ENCODE peak calls at places on chromosomes 7 and 10, in five cellular contexts. One of them, this sample, is unnamed.

GRCh38 chr7:66502230-66503035 is 126.2 kb upstream of the KCTD7 start:
- DNase-seq in keratinocyte: no peak
- DNase-seq in HepG2: peak
- DNase-seq in neural progenitor cell: no peak
- DNase-seq in DND-41: no peak
- DNase-seq in this sample: no peak

GRCh38 chr10:680146-680545 is 9.3 kb downstream of the DIP2C start:
- DNase-seq in keratinocyte: no peak
- DNase-seq in HepG2: no peak
- DNase-seq in neural progenitor cell: no peak
- DNase-seq in DND-41: no peak
- DNase-seq in this sample: no peak

GRCh38 chr7:139095194-139095659 is 14.3 kb downstream of the ZC3HAV1 start:
- DNase-seq in keratinocyte: no peak
- DNase-seq in HepG2: no peak
- DNase-seq in neural progenitor cell: no peak
- DNase-seq in DND-41: peak
- DNase-seq in this sample: no peak

GRCh38 chr10:132384618-132385510 is 12.1 kb upstream of the PWWP2B start:
- DNase-seq in keratinocyte: no peak
- DNase-seq in HepG2: no peak
- DNase-seq in neural progenitor cell: no peak
- DNase-seq in DND-41: no peak
- DNase-seq in this sample: no peak

GRCh38 chr7:23247602-23248335 is 1.2 kb downstream of the GPNMB start:
- DNase-seq in keratinocyte: no peak
- DNase-seq in HepG2: no peak
- DNase-seq in neural progenitor cell: peak
- DNase-seq in DND-41: no peak
- DNase-seq in this sample: no peak

GRCh38 chr10:92244796-92245195 is 46.1 kb downstream of the CPEB3 start:
- DNase-seq in keratinocyte: no peak
- DNase-seq in HepG2: no peak
- DNase-seq in neural progenitor cell: no peak
- DNase-seq in DND-41: no peak
- DNase-seq in this sample: no peak

GRCh38 chr10:71087622-71088021 is 124.7 kb upstream of the UNC5B start:
- DNase-seq in keratinocyte: no peak
- DNase-seq in HepG2: no peak
- DNase-seq in neural progenitor cell: no peak
- DNase-seq in DND-41: no peak
- DNase-seq in this sample: no peak

GRCh38 chr10:25502453-25502852 is 327.7 kb downstream of the GPR158 start:
- DNase-seq in keratinocyte: no peak
- DNase-seq in HepG2: no peak
- DNase-seq in neural progenitor cell: no peak
- DNase-seq in DND-41: no peak
- DNase-seq in this sample: no peak

GRCh38 chr7:15305002-15305600 is 256.7 kb downstream of the AGMO start:
- DNase-seq in keratinocyte: peak
- DNase-seq in HepG2: peak
- DNase-seq in neural progenitor cell: peak
- DNase-seq in DND-41: peak
- DNase-seq in this sample: peak

GRCh38 chr10:132447446-132448247 is 50.6 kb downstream of the PWWP2B start:
- DNase-seq in keratinocyte: peak
- DNase-seq in HepG2: peak
- DNase-seq in neural progenitor cell: peak
- DNase-seq in DND-41: peak
- DNase-seq in this sample: peak

GRCh38 chr7:20798081-20798693 is 11.5 kb upstream of the SP8 start:
- DNase-seq in keratinocyte: no peak
- DNase-seq in HepG2: no peak
- DNase-seq in neural progenitor cell: peak
- DNase-seq in DND-41: no peak
- DNase-seq in this sample: peak

GRCh38 chr10:78202386-78202785 is 168.7 kb downstream of the RPS24 start:
- DNase-seq in keratinocyte: no peak
- DNase-seq in HepG2: no peak
- DNase-seq in neural progenitor cell: no peak
- DNase-seq in DND-41: no peak
- DNase-seq in this sample: no peak

GRCh38 chr10:100204370-100204769 is 18.5 kb upstream of the ERLIN1 start:
- DNase-seq in keratinocyte: no peak
- DNase-seq in HepG2: no peak
- DNase-seq in neural progenitor cell: no peak
- DNase-seq in DND-41: no peak
- DNase-seq in this sample: no peak

GRCh38 chr7:94591185-94591584 is 64.7 kb downstream of the SGCE start:
- DNase-seq in keratinocyte: no peak
- DNase-seq in HepG2: no peak
- DNase-seq in neural progenitor cell: no peak
- DNase-seq in DND-41: no peak
- DNase-seq in this sample: no peak

GRCh38 chr10:131580076-131580652 is 268.6 kb upstream of the TCERG1L start:
- DNase-seq in keratinocyte: no peak
- DNase-seq in HepG2: no peak
- DNase-seq in neural progenitor cell: no peak
- DNase-seq in DND-41: no peak
- DNase-seq in this sample: no peak

GRCh38 chr7:30738026-30738915 is 13.7 kb upstream of the INMT start:
- DNase-seq in keratinocyte: no peak
- DNase-seq in HepG2: no peak
- DNase-seq in neural progenitor cell: no peak
- DNase-seq in DND-41: no peak
- DNase-seq in this sample: no peak

DNA sequence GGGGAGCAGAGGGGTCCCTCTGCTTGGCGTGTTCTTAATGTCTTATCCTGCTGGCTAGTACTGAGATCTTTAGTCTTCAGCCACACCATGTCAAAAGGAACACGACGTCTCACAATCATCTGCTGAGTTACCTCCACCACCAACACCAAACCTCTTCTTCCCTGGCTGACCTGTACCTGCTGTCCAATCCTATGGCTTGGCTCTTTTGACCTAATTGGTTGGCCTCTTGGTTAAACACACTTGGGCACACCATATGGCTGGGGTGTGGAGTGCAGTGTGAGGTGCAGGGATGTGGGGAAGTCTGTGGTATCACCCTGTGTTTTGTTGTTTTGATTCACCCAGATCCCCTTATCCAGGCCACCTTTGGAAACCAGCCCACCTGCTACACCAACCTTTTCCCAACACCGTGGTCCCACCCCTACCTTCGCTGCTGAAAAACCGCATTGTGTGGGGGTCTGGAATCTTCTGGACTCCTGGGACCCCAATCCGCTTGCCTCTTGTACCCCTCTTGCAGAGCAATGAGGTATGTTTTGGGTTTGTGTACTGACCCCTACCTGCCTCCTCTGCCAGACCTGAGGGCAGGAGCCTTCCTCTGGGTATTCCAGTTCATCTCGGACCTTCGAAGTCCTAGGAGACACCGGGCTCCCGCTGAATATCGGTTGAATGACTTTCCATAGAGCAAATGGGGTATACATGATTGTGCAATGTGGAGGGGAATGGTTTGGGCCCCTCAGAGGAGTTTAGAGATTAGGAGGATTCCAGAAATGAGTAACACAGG is 2.8 kb upstream of the LBX1 start:
- DNase-seq in keratinocyte: no peak
- DNase-seq in HepG2: no peak
- DNase-seq in neural progenitor cell: no peak
- DNase-seq in DND-41: no peak
- DNase-seq in this sample: no peak
- TF ChIP-seq CTCF in keratinocyte: no peak
- TF ChIP-seq CTCF in HepG2: no peak
- TF ChIP-seq CTCF in neural progenitor cell: no peak
- TF ChIP-seq CTCF in DND-41: no peak
- TF ChIP-seq CTCF in this sample: no peak

GRCh38 chr7:155998766-155999630 is 186.7 kb upstream of the SHH start:
- DNase-seq in keratinocyte: no peak
- DNase-seq in HepG2: no peak
- DNase-seq in neural progenitor cell: no peak
- DNase-seq in DND-41: no peak
- DNase-seq in this sample: no peak
- H3K4me2 ChIP-seq in keratinocyte: no peak
- H3K4me2 ChIP-seq in HepG2: no peak
- H3K4me2 ChIP-seq in neural progenitor cell: no peak
- H3K4me2 ChIP-seq in DND-41: no peak
- H3K4me2 ChIP-seq in this sample: no peak

DNA sequence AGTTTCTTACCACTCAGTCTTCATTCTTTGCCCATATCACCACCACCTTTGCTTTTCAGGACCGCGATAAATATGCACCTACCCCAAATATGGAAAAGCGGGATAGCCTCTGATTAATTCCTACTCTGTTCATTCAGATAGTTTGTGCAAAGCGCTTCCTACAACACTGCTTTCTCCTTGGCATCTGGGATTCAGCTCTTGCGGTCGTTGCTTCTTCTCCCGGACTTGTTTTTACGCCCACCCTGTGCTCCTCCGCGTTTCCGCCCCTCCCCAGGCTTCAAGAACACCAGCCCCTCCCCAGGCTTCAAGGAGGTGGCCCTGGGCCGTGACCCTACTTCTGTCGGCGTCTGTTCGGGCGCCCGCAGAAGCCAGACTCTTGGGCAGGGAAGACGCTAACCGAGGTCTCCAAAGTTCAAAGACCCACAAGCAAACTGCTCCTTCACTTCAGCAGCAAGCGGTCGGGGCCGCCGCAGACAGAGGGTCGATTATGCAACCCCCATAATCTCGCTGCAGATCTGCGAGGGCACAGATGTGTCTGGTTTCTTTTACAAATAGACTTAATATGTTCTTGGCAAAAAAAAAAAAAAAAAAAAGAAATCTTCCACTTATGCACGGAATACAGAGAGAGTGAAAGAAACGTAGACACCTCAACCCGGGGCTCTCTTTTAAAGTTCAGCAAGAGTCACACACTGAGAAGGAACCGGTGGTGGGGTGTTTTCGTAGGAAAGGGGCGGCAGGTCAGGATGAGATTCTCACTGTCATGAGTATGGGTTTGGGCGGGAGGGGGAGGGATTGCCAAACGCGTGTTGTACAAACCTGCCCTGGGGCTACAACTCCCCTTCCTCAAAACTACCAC is 2.0 kb downstream of the DLX5 start:
- DNase-seq in keratinocyte: no peak
- DNase-seq in HepG2: no peak
- DNase-seq in neural progenitor cell: peak
- DNase-seq in DND-41: no peak
- DNase-seq in this sample: no peak
- TF ChIP-seq EZH2 in keratinocyte: no peak
- TF ChIP-seq EZH2 in HepG2: no peak
- TF ChIP-seq EZH2 in neural progenitor cell: peak
- TF ChIP-seq EZH2 in DND-41: no peak
- TF ChIP-seq EZH2 in this sample: peak

GRCh38 chr7:28536259-28536658 is 123.9 kb downstream of the CREB5 start:
- DNase-seq in keratinocyte: no peak
- DNase-seq in HepG2: no peak
- DNase-seq in neural progenitor cell: peak
- DNase-seq in DND-41: no peak
- DNase-seq in this sample: peak
- TF ChIP-seq CTCF in keratinocyte: peak
- TF ChIP-seq CTCF in HepG2: no peak
- TF ChIP-seq CTCF in neural progenitor cell: peak
- TF ChIP-seq CTCF in DND-41: no peak
- TF ChIP-seq CTCF in this sample: peak

GRCh38 chr10:3525832-3526449 is 259.1 kb downstream of the KLF6 start:
- DNase-seq in keratinocyte: peak
- DNase-seq in HepG2: peak
- DNase-seq in neural progenitor cell: no peak
- DNase-seq in DND-41: no peak
- DNase-seq in this sample: peak
- H3K4me2 ChIP-seq in keratinocyte: peak
- H3K4me2 ChIP-seq in HepG2: no peak
- H3K4me2 ChIP-seq in neural progenitor cell: no peak
- H3K4me2 ChIP-seq in DND-41: no peak
- H3K4me2 ChIP-seq in this sample: no peak

GRCh38 chr7:19145429-19146201 is 394 bp upstream of the FERD3L start:
- DNase-seq in keratinocyte: no peak
- DNase-seq in HepG2: no peak
- DNase-seq in neural progenitor cell: peak
- DNase-seq in DND-41: no peak
- DNase-seq in this sample: peak

GRCh38 chr7:19139706-19140327 is 5.4 kb downstream of the FERD3L start:
- DNase-seq in keratinocyte: no peak
- DNase-seq in HepG2: no peak
- DNase-seq in neural progenitor cell: no peak
- DNase-seq in DND-41: no peak
- DNase-seq in this sample: no peak

GRCh38 chr7:19143930-19144574 is 1.2 kb downstream of the FERD3L start:
- DNase-seq in keratinocyte: no peak
- DNase-seq in HepG2: no peak
- DNase-seq in neural progenitor cell: peak
- DNase-seq in DND-41: no peak
- DNase-seq in this sample: no peak

GRCh38 chr7:19146699-19147098 is 1.5 kb upstream of the FERD3L start:
- DNase-seq in keratinocyte: no peak
- DNase-seq in HepG2: no peak
- DNase-seq in neural progenitor cell: peak
- DNase-seq in DND-41: no peak
- DNase-seq in this sample: peak

GRCh38 chr7:19144661-19145428 is at the start of gene FERD3L:
- DNase-seq in keratinocyte: no peak
- DNase-seq in HepG2: no peak
- DNase-seq in neural progenitor cell: peak
- DNase-seq in DND-41: no peak
- DNase-seq in this sample: no peak
- TF ChIP-seq EZH2 in keratinocyte: peak
- TF ChIP-seq EZH2 in HepG2: no peak
- TF ChIP-seq EZH2 in neural progenitor cell: peak
- TF ChIP-seq EZH2 in DND-41: no peak
- TF ChIP-seq EZH2 in this sample: peak

GRCh38 chr7:33393770-33394169 is 264.4 kb downstream of the BBS9 start:
- DNase-seq in keratinocyte: no peak
- DNase-seq in HepG2: no peak
- DNase-seq in neural progenitor cell: no peak
- DNase-seq in DND-41: no peak
- DNase-seq in this sample: no peak

GRCh38 chr7:33400214-33400538 is 270.8 kb downstream of the BBS9 start:
- DNase-seq in keratinocyte: no peak
- DNase-seq in HepG2: no peak
- DNase-seq in neural progenitor cell: no peak
- DNase-seq in DND-41: no peak
- DNase-seq in this sample: no peak

GRCh38 chr7:33392143-33392542 is 262.8 kb downstream of the BBS9 start:
- DNase-seq in keratinocyte: no peak
- DNase-seq in HepG2: no peak
- DNase-seq in neural progenitor cell: no peak
- DNase-seq in DND-41: no peak
- DNase-seq in this sample: no peak

GRCh38 chr7:33399528-33400213 is 270.3 kb downstream of the BBS9 start:
- DNase-seq in keratinocyte: no peak
- DNase-seq in HepG2: no peak
- DNase-seq in neural progenitor cell: no peak
- DNase-seq in DND-41: no peak
- DNase-seq in this sample: no peak

GRCh38 chr7:33395340-33395739 is 266.0 kb downstream of the BBS9 start:
- DNase-seq in keratinocyte: no peak
- DNase-seq in HepG2: no peak
- DNase-seq in neural progenitor cell: no peak
- DNase-seq in DND-41: no peak
- DNase-seq in this sample: no peak
- TF ChIP-seq CTCF in keratinocyte: no peak
- TF ChIP-seq CTCF in HepG2: no peak
- TF ChIP-seq CTCF in neural progenitor cell: no peak
- TF ChIP-seq CTCF in DND-41: no peak
- TF ChIP-seq CTCF in this sample: no peak

GRCh38 chr10:4678023-4678950 is 147.7 kb upstream of the AKR1E2 start:
- DNase-seq in keratinocyte: no peak
- DNase-seq in HepG2: peak
- DNase-seq in neural progenitor cell: no peak
- DNase-seq in DND-41: no peak
- DNase-seq in this sample: peak
- H3K4me2 ChIP-seq in keratinocyte: peak
- H3K4me2 ChIP-seq in HepG2: peak
- H3K4me2 ChIP-seq in neural progenitor cell: no peak
- H3K4me2 ChIP-seq in DND-41: no peak
- H3K4me2 ChIP-seq in this sample: peak